ENCODE peak calls at places on chromosome 13, in five cellular contexts. One of them, this sample, is unnamed.

GRCh38 chr13:67557642-67558241 is 327.6 kb upstream of the PCDH9 start:
- DNase-seq in HCT116: no peak
- DNase-seq in H1: no peak
- DNase-seq in HepG2: no peak
- DNase-seq in K562: no peak
- DNase-seq in this sample: no peak

GRCh38 chr13:113919761-113920160 is 54.1 kb downstream of the C13orf46 start:
- DNase-seq in HCT116: no peak
- DNase-seq in H1: no peak
- DNase-seq in HepG2: no peak
- DNase-seq in K562: no peak
- DNase-seq in this sample: no peak

GRCh38 chr13:36413161-36413560 is 19.1 kb upstream of the CCNA1 start:
- DNase-seq in HCT116: no peak
- DNase-seq in H1: no peak
- DNase-seq in HepG2: no peak
- DNase-seq in K562: no peak
- DNase-seq in this sample: no peak

GRCh38 chr13:90912247-90912646 is 435.2 kb upstream of the MIR17HG start:
- DNase-seq in HCT116: no peak
- DNase-seq in H1: no peak
- DNase-seq in HepG2: no peak
- DNase-seq in K562: no peak
- DNase-seq in this sample: no peak

GRCh38 chr13:105991622-105992254 is 543.7 kb downstream of the EFNB2 start:
- DNase-seq in HCT116: no peak
- DNase-seq in H1: no peak
- DNase-seq in HepG2: no peak
- DNase-seq in K562: no peak
- DNase-seq in this sample: no peak

GRCh38 chr13:78398743-78399410 is 204.5 kb downstream of the POU4F1 start:
- DNase-seq in HCT116: no peak
- DNase-seq in H1: no peak
- DNase-seq in HepG2: no peak
- DNase-seq in K562: no peak
- DNase-seq in this sample: no peak

GRCh38 chr13:94550030-94550738 is 45.8 kb downstream of the TGDS start:
- DNase-seq in HCT116: no peak
- DNase-seq in H1: no peak
- DNase-seq in HepG2: peak; percentile 21
- DNase-seq in K562: no peak
- DNase-seq in this sample: no peak

GRCh38 chr13:101618440-101619187 is 166.1 kb downstream of the ITGBL1 start:
- DNase-seq in HCT116: no peak
- DNase-seq in H1: no peak
- DNase-seq in HepG2: no peak
- DNase-seq in K562: no peak
- DNase-seq in this sample: no peak

GRCh38 chr13:113083402-113084061 is 22.1 kb upstream of the F7 start:
- DNase-seq in HCT116: peak; percentile 42
- DNase-seq in H1: no peak
- DNase-seq in HepG2: no peak
- DNase-seq in K562: no peak
- DNase-seq in this sample: no peak

GRCh38 chr13:37403776-37404497 is 194.6 kb downstream of the POSTN start:
- DNase-seq in HCT116: no peak
- DNase-seq in H1: no peak
- DNase-seq in HepG2: no peak
- DNase-seq in K562: no peak
- DNase-seq in this sample: no peak

GRCh38 chr13:27965740-27966640 is 3.1 kb downstream of the CDX2 start:
- DNase-seq in HCT116: no peak
- DNase-seq in H1: peak; percentile 91
- DNase-seq in HepG2: no peak
- DNase-seq in K562: no peak
- DNase-seq in this sample: no peak

GRCh38 chr13:93226623-93227279 is at the start of gene GPC6:
- DNase-seq in HCT116: no peak
- DNase-seq in H1: no peak
- DNase-seq in HepG2: peak; percentile 79
- DNase-seq in K562: no peak
- DNase-seq in this sample: no peak

GRCh38 chr13:40399756-40400155 is 266.7 kb downstream of the FOXO1 start:
- DNase-seq in HCT116: no peak
- DNase-seq in H1: no peak
- DNase-seq in HepG2: no peak
- DNase-seq in K562: no peak
- DNase-seq in this sample: no peak

GRCh38 chr13:74135306-74136088 is 1.3 kb upstream of the KLF12 start:
- DNase-seq in HCT116: no peak
- DNase-seq in H1: no peak
- DNase-seq in HepG2: no peak
- DNase-seq in K562: peak; percentile 59
- DNase-seq in this sample: peak; percentile 68

GRCh38 chr13:74134226-74134776 is at the start of gene KLF12:
- DNase-seq in HCT116: peak; percentile 60
- DNase-seq in H1: peak; percentile 67
- DNase-seq in HepG2: peak; percentile 59
- DNase-seq in K562: peak; percentile 48
- DNase-seq in this sample: peak; percentile 88

GRCh38 chr13:74133657-74134201 is 475 bp downstream of the KLF12 start:
- DNase-seq in HCT116: peak; percentile 29
- DNase-seq in H1: peak; percentile 65
- DNase-seq in HepG2: peak; percentile 35
- DNase-seq in K562: peak; percentile 5
- DNase-seq in this sample: peak; percentile 90

GRCh38 chr13:74134777-74135305 is 637 bp upstream of the KLF12 start:
- DNase-seq in HCT116: no peak
- DNase-seq in H1: no peak
- DNase-seq in HepG2: no peak
- DNase-seq in K562: peak; percentile 12
- DNase-seq in this sample: no peak

GRCh38 chr13:74136089-74136658 is 2.0 kb upstream of the KLF12 start:
- DNase-seq in HCT116: no peak
- DNase-seq in H1: no peak
- DNase-seq in HepG2: no peak
- DNase-seq in K562: no peak
- DNase-seq in this sample: peak; percentile 62
- TF ChIP-seq POLR2AphosphoS5 in HCT116: no peak
- TF ChIP-seq POLR2AphosphoS5 in H1: no peak
- TF ChIP-seq POLR2AphosphoS5 in HepG2: no peak
- TF ChIP-seq POLR2AphosphoS5 in K562: no peak
- TF ChIP-seq POLR2AphosphoS5 in this sample: no peak

DNA sequence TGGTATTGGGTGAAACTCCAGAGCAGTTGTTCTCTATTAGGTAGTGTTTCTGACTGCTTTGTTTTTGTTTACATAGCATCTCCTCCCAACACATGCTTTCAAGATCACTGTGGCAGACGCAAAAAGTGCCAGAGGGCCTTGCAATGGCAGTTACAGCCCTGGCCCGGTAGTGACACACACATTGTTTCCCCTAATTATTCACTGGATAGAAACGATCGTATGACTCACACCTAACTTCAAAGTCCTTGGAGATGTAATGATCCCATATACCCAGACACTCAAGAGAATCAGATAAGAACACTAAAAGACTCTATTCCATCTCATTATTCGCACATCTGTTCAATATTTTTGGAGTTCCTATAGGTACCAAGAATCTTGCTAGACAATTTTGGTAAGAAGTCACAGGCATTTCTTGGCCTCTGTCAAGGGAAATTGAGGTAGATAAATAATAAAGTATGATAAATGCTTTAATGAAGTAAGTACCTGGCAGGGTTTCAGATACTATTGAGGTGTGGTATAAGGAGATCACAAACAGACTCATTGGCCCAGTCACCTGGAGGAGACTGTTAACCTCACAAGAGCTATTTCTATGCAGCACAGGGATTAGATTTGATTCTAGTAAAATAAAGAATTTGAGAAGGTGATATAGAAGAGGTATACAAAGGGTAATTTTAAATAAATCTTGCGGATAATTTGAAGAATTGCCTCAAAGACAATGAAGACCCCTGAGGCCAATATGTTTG is 485.3 kb downstream of the SLITRK6 start:
- DNase-seq in HCT116: peak; percentile 62
- DNase-seq in H1: no peak
- DNase-seq in HepG2: no peak
- DNase-seq in K562: no peak
- DNase-seq in this sample: peak; percentile 64
- TF ChIP-seq MAX in HCT116: no peak
- TF ChIP-seq MAX in H1: no peak
- TF ChIP-seq MAX in HepG2: no peak
- TF ChIP-seq MAX in K562: no peak
- TF ChIP-seq MAX in this sample: no peak

DNA sequence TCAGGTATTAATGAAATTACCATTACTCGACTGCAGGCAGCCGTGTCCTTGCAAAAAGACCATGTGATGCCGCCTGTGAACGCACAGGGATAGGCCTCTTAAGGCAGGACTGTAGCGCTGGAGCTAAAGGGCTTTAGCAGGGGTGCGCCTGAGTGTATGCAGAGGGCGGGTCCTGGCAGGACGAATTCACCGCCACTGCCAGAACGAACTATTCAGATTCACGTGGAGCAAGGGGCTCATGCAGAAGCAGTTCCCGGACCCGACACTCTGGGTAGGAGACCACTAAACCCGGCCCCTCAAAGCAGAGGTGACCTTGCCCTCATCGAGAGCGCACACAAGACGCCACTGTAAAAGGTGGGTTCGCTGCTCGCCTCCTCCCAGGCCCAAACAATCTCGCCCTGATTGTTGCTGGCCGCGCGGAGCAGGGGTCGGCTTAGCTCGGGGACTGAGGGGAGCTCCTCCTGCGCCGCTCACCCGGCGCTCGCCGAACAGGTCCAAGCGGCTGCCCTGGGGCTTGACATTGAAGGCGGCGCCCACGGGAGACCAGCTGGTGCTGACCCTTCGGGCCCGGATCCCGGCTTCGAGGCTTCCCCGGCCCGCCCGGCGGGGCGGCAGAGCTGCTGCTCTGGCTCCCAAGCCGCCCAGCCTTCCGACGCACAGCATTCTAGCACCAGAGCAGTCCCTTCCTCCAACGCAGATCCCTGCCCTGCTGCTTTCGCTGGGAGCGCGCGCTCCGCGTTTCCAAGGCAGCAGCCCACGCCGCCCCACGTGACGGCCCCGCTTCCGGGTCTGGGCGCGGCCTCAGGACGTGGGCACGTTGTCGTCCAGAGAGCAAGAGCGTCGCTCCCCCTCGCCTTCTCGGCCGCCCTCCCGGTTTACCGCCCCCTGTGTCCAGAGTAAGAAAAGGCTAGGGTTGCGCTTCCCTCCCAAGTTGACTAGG is at the start of gene MIPEP:
- DNase-seq in HCT116: peak; percentile 88
- DNase-seq in H1: peak; percentile 84
- DNase-seq in HepG2: peak; percentile 90
- DNase-seq in K562: peak; percentile 87
- DNase-seq in this sample: peak; percentile 97
- TF ChIP-seq POLR2AphosphoS5 in HCT116: peak; percentile 57
- TF ChIP-seq POLR2AphosphoS5 in H1: peak; percentile 68
- TF ChIP-seq POLR2AphosphoS5 in HepG2: peak; percentile 54
- TF ChIP-seq POLR2AphosphoS5 in K562: peak; percentile 20
- TF ChIP-seq POLR2AphosphoS5 in this sample: peak; percentile 44

DNA sequence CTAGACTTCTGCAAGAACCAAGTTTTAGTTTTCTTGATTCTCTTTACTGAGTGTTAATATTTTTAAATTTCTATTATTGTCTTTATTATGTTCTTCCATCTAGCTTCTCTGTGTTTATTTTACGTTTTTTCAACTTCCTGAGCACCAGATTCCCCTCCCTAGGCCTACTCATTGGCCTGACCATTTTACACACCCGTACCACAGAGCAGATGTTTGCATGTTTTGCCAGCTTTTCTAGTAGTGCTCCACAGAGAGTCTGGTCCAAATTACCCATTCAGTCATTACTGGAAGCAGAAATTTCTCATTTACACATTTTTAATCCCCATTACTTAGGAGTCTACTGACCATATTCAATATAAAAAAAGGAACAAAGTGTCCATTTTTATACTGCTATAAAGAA is 66.9 kb downstream of the ING1 start:
- DNase-seq in HCT116: no peak
- DNase-seq in H1: no peak
- DNase-seq in HepG2: no peak
- DNase-seq in K562: no peak
- DNase-seq in this sample: no peak
- TF ChIP-seq MAX in HCT116: no peak
- TF ChIP-seq MAX in H1: no peak
- TF ChIP-seq MAX in HepG2: no peak
- TF ChIP-seq MAX in K562: no peak
- TF ChIP-seq MAX in this sample: no peak

DNA sequence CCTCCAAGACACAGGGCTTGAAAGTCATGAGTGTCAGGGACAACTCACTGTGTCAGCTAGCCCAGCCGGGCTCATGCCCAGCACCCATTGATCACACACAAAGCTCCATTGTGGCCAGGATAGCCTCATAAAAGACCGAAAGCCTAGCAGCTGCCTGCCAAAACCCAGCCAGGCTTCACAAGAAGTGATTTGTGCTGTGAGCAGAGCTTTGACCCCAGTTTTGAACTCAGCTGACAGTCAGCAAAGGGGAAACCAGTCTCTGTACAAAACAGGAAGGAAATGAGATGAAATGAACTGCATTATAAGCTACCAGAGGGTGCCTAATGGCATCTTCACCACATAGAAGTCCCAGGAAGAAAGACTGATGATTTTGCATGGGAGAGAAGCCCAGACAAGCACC is 2.9 kb upstream of the RUBCNL start:
- DNase-seq in HCT116: no peak
- DNase-seq in H1: no peak
- DNase-seq in HepG2: peak; percentile 31
- DNase-seq in K562: no peak
- DNase-seq in this sample: no peak
- TF ChIP-seq POLR2AphosphoS5 in HCT116: no peak
- TF ChIP-seq POLR2AphosphoS5 in H1: no peak
- TF ChIP-seq POLR2AphosphoS5 in HepG2: no peak
- TF ChIP-seq POLR2AphosphoS5 in K562: no peak
- TF ChIP-seq POLR2AphosphoS5 in this sample: no peak

GRCh38 chr13:108227651-108228272 is 9.6 kb downstream of the ABHD13 start:
- DNase-seq in HCT116: peak; percentile 19
- DNase-seq in H1: no peak
- DNase-seq in HepG2: peak; percentile 21
- DNase-seq in K562: peak; percentile 14
- DNase-seq in this sample: peak; percentile 55
- TF ChIP-seq MAX in HCT116: no peak
- TF ChIP-seq MAX in H1: no peak
- TF ChIP-seq MAX in HepG2: no peak
- TF ChIP-seq MAX in K562: no peak
- TF ChIP-seq MAX in this sample: no peak

This sample was measured in endothelial cell of umbilical vein.